ENCODE peak calls at places on chromosomes 5 and 9, in four cellular contexts. D, R, U and Z are unnamed samples.

GRCh38 chr5:170223349-170223748 is 9.4 kb upstream of the C5orf58 start:
- DNase-seq in D (no peak), R (no peak), U (no peak), Z (no peak)

GRCh38 chr9:12760758-12761157 is 14.1 kb upstream of the LURAP1L start:
- DNase-seq in D (no peak), R (no peak), U (no peak), Z (no peak)

GRCh38 chr5:102792705-102793104 is 37.6 kb downstream of the PAM start:
- DNase-seq in D (no peak), R (no peak), U (peak), Z (no peak)

GRCh38 chr5:172451771-172452197 is 2.5 kb downstream of the SH3PXD2B start:
- DNase-seq in D (peak), R (no peak), U (peak), Z (peak)

GRCh38 chr5:175822225-175822624 is 49.2 kb upstream of the CPLX2 start:
- DNase-seq in D (no peak), R (no peak), U (no peak), Z (no peak)

GRCh38 chr9:128192601-128193371 is 1.4 kb upstream of the CIZ1 start:
- DNase-seq in D (peak), R (peak), U (peak), Z (no peak)

GRCh38 chr9:117451336-117451735 is 36.5 kb upstream of the ASTN2 start:
- DNase-seq in D (no peak), R (no peak), U (no peak), Z (no peak)

GRCh38 chr5:52893105-52893504 is 96.0 kb upstream of the ITGA2 start:
- DNase-seq in D (no peak), R (no peak), U (no peak), Z (no peak)

GRCh38 chr9:21078702-21079101 is 960 bp upstream of the IFNB1 start:
- DNase-seq in D (no peak), R (no peak), U (peak), Z (no peak)

GRCh38 chr5:91049800-91050199 is 333.3 kb downstream of the ARRDC3 start:
- DNase-seq in D (peak), R (no peak), U (no peak), Z (no peak)

GRCh38 chr5:53576674-53577073 is 16.2 kb downstream of the NDUFS4 start:
- DNase-seq in D (no peak), R (no peak), U (no peak), Z (no peak)

GRCh38 chr5:168706655-168707069 is 127.5 kb upstream of the PANK3 start:
- DNase-seq in D (peak), R (peak), U (peak), Z (peak)
- TF ChIP-seq CTCF in D (peak), R (peak), U (peak), Z (peak)

GRCh38 chr9:137079401-137079787 is 2.1 kb downstream of the UAP1L1 start:
- DNase-seq in D (no peak), R (no peak), U (no peak), Z (no peak)

GRCh38 chr9:137077758-137078693 is 709 bp downstream of the UAP1L1 start:
- DNase-seq in D (no peak), R (no peak), U (no peak), Z (peak)

GRCh38 chr9:137080260-137081122 is 3.2 kb downstream of the UAP1L1 start:
- DNase-seq in D (no peak), R (no peak), U (no peak), Z (peak)

GRCh38 chr9:137077010-137077747 is at the start of gene UAP1L1:
- DNase-seq in D (peak), R (peak), U (peak), Z (peak)

DNA sequence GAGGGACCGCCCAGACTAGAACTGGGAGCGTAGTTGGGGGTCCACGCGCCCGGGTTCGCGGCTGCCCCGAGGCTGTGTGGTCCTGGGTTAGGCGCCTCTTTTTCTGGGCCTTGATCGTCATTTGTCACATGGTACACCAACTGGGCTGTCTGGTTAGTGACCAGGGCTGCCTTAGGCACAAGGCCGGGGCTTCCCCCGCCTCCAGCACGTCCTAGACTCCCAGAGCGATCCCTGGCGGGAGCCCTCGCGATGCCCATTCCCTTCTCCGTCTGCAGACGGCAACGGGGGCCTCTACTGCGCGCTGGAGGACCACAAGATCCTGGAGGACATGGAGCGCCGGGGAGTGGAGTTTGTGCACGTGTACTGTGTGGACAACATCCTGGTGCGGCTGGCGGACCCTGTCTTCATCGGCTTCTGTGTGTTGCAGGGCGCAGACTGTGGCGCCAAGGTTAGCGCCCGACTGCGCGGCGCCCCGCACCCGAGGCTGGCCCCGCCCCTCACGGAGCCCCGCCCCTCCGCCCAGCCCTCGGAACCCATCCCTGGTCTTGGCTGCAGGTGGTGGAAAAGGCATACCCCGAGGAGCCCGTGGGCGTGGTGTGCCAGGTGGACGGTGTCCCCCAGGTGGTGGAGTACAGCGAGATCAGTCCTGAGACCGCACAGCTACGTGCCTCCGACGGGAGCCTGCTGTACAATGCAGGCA is 1.5 kb downstream of the UAP1L1 start:
- DNase-seq in D (no peak), R (no peak), U (peak), Z (peak)
- TF ChIP-seq CTCF in D (no peak), R (no peak), U (no peak), Z (no peak)

GRCh38 chr5:169097374-169097831 is 203.5 kb downstream of the SLIT3 start:
- DNase-seq in D (no peak), R (no peak), U (no peak), Z (peak)
- TF ChIP-seq CTCF in D (no peak), R (no peak), U (no peak), Z (no peak)

GRCh38 chr5:59587489-59588337 is 305.8 kb downstream of the PDE4D start:
- DNase-seq in D (peak), R (peak), U (peak), Z (peak)
- TF ChIP-seq CTCF in D (no peak), R (no peak), U (peak), Z (peak)

GRCh38 chr5:165620394-165620793 is 2115.0 kb downstream of the MAT2B start:
- DNase-seq in D (no peak), R (no peak), U (no peak), Z (no peak)
- TF ChIP-seq CTCF in D (no peak), R (no peak), U (no peak), Z (no peak)

DNA sequence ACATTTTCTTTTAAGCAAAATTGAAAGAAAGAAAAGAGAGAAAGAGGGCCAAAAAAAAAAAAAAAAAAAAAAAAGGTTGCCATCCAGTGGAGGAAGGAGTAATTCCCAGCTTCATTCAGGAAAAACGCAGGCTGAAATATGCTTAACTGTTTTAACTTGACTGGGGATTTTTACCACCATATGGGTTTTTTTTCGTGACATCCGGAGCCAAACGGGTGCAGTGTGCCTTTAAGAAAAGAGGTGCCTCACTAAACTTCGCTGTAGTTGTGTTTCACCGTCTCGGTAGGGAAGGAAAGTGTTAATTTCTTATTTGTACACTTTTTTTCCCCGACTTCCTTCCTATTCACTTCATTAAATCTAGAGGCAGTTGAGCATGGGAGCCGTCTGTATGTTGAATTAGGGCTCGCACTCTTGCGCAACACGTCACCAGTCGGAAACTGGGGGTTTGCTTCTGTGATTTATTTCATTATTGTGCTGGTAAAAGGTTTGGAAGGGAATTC is 143.0 kb downstream of the SMARCA2 start:
- DNase-seq in D (peak), R (peak), U (peak), Z (peak)
- TF ChIP-seq CTCF in D (no peak), R (no peak), U (peak), Z (peak)

DNA sequence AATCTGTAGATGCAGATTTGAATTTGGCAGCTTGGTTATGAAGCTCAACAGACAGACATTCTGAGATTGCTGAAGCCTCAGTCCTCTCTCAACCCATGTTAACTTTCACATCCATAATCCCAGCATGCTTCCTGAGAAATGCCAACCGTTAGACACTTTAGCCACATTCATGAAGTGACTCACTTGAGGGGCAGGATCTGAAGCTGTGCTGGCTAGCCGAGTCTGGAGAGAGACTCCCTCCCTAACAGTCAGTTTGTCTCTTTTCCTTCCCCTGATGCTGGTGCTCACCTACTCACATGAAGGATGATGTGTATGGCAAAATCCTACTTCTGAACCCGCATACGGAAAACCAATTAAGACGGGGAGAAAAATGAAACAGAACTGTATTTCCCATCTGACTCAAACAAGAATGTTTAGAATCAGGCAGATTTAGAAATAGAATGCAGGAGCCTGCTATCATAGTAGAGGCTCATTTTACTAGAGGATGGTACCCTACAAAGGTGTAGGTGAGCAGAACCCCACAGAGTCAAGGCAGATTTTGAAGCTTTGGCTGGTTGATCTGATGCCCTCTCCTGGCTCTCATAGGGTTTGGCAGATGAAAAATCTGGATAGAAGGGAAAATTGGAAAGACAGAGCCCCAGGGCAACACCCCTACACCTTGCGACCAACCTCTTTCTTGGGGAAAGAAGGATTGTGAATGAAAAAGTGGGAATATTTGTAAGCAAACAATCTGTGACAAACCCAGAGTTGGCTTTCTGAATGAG is 150.9 kb upstream of the LHFPL2 start:
- DNase-seq in D (no peak), R (no peak), U (no peak), Z (no peak)
- TF ChIP-seq CTCF in D (no peak), R (no peak), U (peak), Z (peak)